ENCODE peak calls at places on chromosome 6, in five cellular contexts. T is T-cell, C is lung microvascular endothelial cell, V is OCI-LY7, M is HEK293T. P is an unnamed sample.

GRCh38 chr6:108562503-108562993 is 1.8 kb downstream of the FOXO3 start:
- DNase-seq in C (peak), M (peak), T (no peak), V (no peak), P (no peak)

GRCh38 chr6:113654396-113654795 is 202.7 kb upstream of the MARCKS start:
- DNase-seq in M (no peak), T (no peak), V (no peak), C (peak), P (no peak)

GRCh38 chr6:134315189-134315588 is 2.7 kb downstream of the SGK1 start:
- DNase-seq in V (no peak), M (no peak), C (no peak), T (no peak), P (no peak)

GRCh38 chr6:14381225-14381887 is 263.8 kb downstream of the CD83 start:
- DNase-seq in T (no peak), C (no peak), V (no peak), M (no peak), P (no peak)

GRCh38 chr6:82988904-82989303 is 76.7 kb downstream of the UBE3D start:
- DNase-seq in T (no peak), M (no peak), V (no peak), C (no peak), P (no peak)

GRCh38 chr6:11329841-11330765 is 97.6 kb upstream of the NEDD9 start:
- DNase-seq in C (peak), M (no peak), V (no peak), T (no peak), P (no peak)

GRCh38 chr6:101803146-101803545 is 409.6 kb downstream of the GRIK2 start:
- DNase-seq in M (no peak), V (no peak), C (no peak), T (no peak), P (no peak)

GRCh38 chr6:130412556-130413290 is 46.9 kb downstream of the TMEM200A start:
- DNase-seq in V (no peak), C (no peak), M (no peak), T (no peak), P (no peak)

GRCh38 chr6:30724906-30725667 is 4.9 kb downstream of the TUBB start:
- DNase-seq in M (no peak), C (no peak), V (no peak), T (no peak), P (no peak)

GRCh38 chr6:18088419-18089296 is 33.8 kb downstream of the NHLRC1 start:
- DNase-seq in T (no peak), M (no peak), V (no peak), C (no peak), P (no peak)